ENCODE peak calls at places on chromosomes 11 and 22, in seven cellular contexts. One of them, this sample, is unnamed.

GRCh38 chr11:93737904-93738612 is 3.2 kb downstream of the TAF1D start:
- DNase-seq in HepG2: no peak
- DNase-seq in lower lobe of right lung: no peak
- DNase-seq in MM.1S: peak; percentile 35
- DNase-seq in CD4-positive, CD25-positive, alpha-beta regulatory T cell: peak; percentile 43
- DNase-seq in K562: no peak
- DNase-seq in cardiac muscle cell: no peak
- DNase-seq in this sample: no peak

GRCh38 chr11:62933285-62933684 is 12.1 kb upstream of the CHRM1 start:
- DNase-seq in HepG2: no peak
- DNase-seq in lower lobe of right lung: no peak
- DNase-seq in MM.1S: no peak
- DNase-seq in CD4-positive, CD25-positive, alpha-beta regulatory T cell: no peak
- DNase-seq in K562: no peak
- DNase-seq in cardiac muscle cell: no peak
- DNase-seq in this sample: no peak

GRCh38 chr11:79400717-79401330 is 40.0 kb downstream of the TENM4 start:
- DNase-seq in HepG2: peak; percentile 12
- DNase-seq in lower lobe of right lung: peak; percentile 51
- DNase-seq in MM.1S: no peak
- DNase-seq in CD4-positive, CD25-positive, alpha-beta regulatory T cell: no peak
- DNase-seq in K562: peak; percentile 10
- DNase-seq in cardiac muscle cell: peak; percentile 60
- DNase-seq in this sample: no peak

GRCh38 chr22:24361976-24362646 is 65.3 kb upstream of the ADORA2A start:
- DNase-seq in HepG2: no peak
- DNase-seq in lower lobe of right lung: no peak
- DNase-seq in MM.1S: no peak
- DNase-seq in CD4-positive, CD25-positive, alpha-beta regulatory T cell: no peak
- DNase-seq in K562: no peak
- DNase-seq in cardiac muscle cell: no peak
- DNase-seq in this sample: no peak

GRCh38 chr22:30036656-30037055 is 43.6 kb upstream of the HORMAD2 start:
- DNase-seq in HepG2: peak; percentile 23
- DNase-seq in lower lobe of right lung: no peak
- DNase-seq in MM.1S: no peak
- DNase-seq in CD4-positive, CD25-positive, alpha-beta regulatory T cell: no peak
- DNase-seq in K562: peak; percentile 29
- DNase-seq in cardiac muscle cell: no peak
- DNase-seq in this sample: no peak

GRCh38 chr22:40014661-40015255 is 20.0 kb downstream of the FAM83F start:
- DNase-seq in HepG2: no peak
- DNase-seq in lower lobe of right lung: no peak
- DNase-seq in MM.1S: no peak
- DNase-seq in CD4-positive, CD25-positive, alpha-beta regulatory T cell: no peak
- DNase-seq in K562: no peak
- DNase-seq in cardiac muscle cell: no peak
- DNase-seq in this sample: no peak

GRCh38 chr11:1641096-1641495 is 11.5 kb downstream of the KRTAP5-5 start:
- DNase-seq in HepG2: no peak
- DNase-seq in lower lobe of right lung: no peak
- DNase-seq in MM.1S: no peak
- DNase-seq in CD4-positive, CD25-positive, alpha-beta regulatory T cell: no peak
- DNase-seq in K562: no peak
- DNase-seq in cardiac muscle cell: no peak
- DNase-seq in this sample: no peak

GRCh38 chr11:63530021-63530420 is 6.6 kb upstream of the PLAAT4 start:
- DNase-seq in HepG2: no peak
- DNase-seq in lower lobe of right lung: no peak
- DNase-seq in MM.1S: no peak
- DNase-seq in CD4-positive, CD25-positive, alpha-beta regulatory T cell: no peak
- DNase-seq in K562: no peak
- DNase-seq in cardiac muscle cell: no peak
- DNase-seq in this sample: no peak

GRCh38 chr22:46018859-46019258 is 41.9 kb upstream of the WNT7B start:
- DNase-seq in HepG2: no peak
- DNase-seq in lower lobe of right lung: no peak
- DNase-seq in MM.1S: no peak
- DNase-seq in CD4-positive, CD25-positive, alpha-beta regulatory T cell: no peak
- DNase-seq in K562: no peak
- DNase-seq in cardiac muscle cell: no peak
- DNase-seq in this sample: no peak

GRCh38 chr11:3155216-3155615 is 9.9 kb downstream of the OSBPL5 start:
- DNase-seq in HepG2: no peak
- DNase-seq in lower lobe of right lung: peak; percentile 40
- DNase-seq in MM.1S: no peak
- DNase-seq in CD4-positive, CD25-positive, alpha-beta regulatory T cell: no peak
- DNase-seq in K562: no peak
- DNase-seq in cardiac muscle cell: no peak
- DNase-seq in this sample: no peak

GRCh38 chr22:48627203-48627602 is 1200.5 kb downstream of the BRD1 start:
- DNase-seq in HepG2: no peak
- DNase-seq in lower lobe of right lung: no peak
- DNase-seq in MM.1S: no peak
- DNase-seq in CD4-positive, CD25-positive, alpha-beta regulatory T cell: no peak
- DNase-seq in K562: no peak
- DNase-seq in cardiac muscle cell: no peak
- DNase-seq in this sample: no peak

GRCh38 chr11:63698976-63699733 is 17.9 kb downstream of the RTN3 start:
- DNase-seq in HepG2: no peak
- DNase-seq in lower lobe of right lung: no peak
- DNase-seq in MM.1S: no peak
- DNase-seq in CD4-positive, CD25-positive, alpha-beta regulatory T cell: no peak
- DNase-seq in K562: no peak
- DNase-seq in cardiac muscle cell: no peak
- DNase-seq in this sample: no peak

GRCh38 chr22:27598792-27599191 is 202.8 kb downstream of the MN1 start:
- DNase-seq in HepG2: no peak
- DNase-seq in lower lobe of right lung: no peak
- DNase-seq in MM.1S: no peak
- DNase-seq in CD4-positive, CD25-positive, alpha-beta regulatory T cell: no peak
- DNase-seq in K562: no peak
- DNase-seq in cardiac muscle cell: no peak
- DNase-seq in this sample: no peak

GRCh38 chr22:30717331-30717921 is 22.8 kb downstream of the OSBP2 start:
- DNase-seq in HepG2: peak; percentile 12
- DNase-seq in lower lobe of right lung: no peak
- DNase-seq in MM.1S: no peak
- DNase-seq in CD4-positive, CD25-positive, alpha-beta regulatory T cell: no peak
- DNase-seq in K562: no peak
- DNase-seq in cardiac muscle cell: no peak
- DNase-seq in this sample: no peak

GRCh38 chr22:37560682-37561208 is 465 bp downstream of the CDC42EP1 start:
- DNase-seq in HepG2: no peak
- DNase-seq in lower lobe of right lung: peak; percentile 73
- DNase-seq in MM.1S: no peak
- DNase-seq in CD4-positive, CD25-positive, alpha-beta regulatory T cell: no peak
- DNase-seq in K562: peak; percentile 39
- DNase-seq in cardiac muscle cell: no peak
- DNase-seq in this sample: no peak

GRCh38 chr22:37370306-37370979 is 56.8 kb downstream of the ELFN2 start:
- DNase-seq in HepG2: no peak
- DNase-seq in lower lobe of right lung: peak; percentile 76
- DNase-seq in MM.1S: peak; percentile 53
- DNase-seq in CD4-positive, CD25-positive, alpha-beta regulatory T cell: peak; percentile 89
- DNase-seq in K562: no peak
- DNase-seq in cardiac muscle cell: no peak
- DNase-seq in this sample: no peak

GRCh38 chr22:23790819-23791736 is 4.3 kb downstream of the SMARCB1 start:
- DNase-seq in HepG2: no peak
- DNase-seq in lower lobe of right lung: peak; percentile 26
- DNase-seq in MM.1S: no peak
- DNase-seq in CD4-positive, CD25-positive, alpha-beta regulatory T cell: no peak
- DNase-seq in K562: no peak
- DNase-seq in cardiac muscle cell: no peak
- DNase-seq in this sample: no peak

GRCh38 chr11:134033276-134033675 is 35.6 kb upstream of the JAM3 start:
- DNase-seq in HepG2: no peak
- DNase-seq in lower lobe of right lung: peak; percentile 34
- DNase-seq in MM.1S: no peak
- DNase-seq in CD4-positive, CD25-positive, alpha-beta regulatory T cell: no peak
- DNase-seq in K562: no peak
- DNase-seq in cardiac muscle cell: no peak
- DNase-seq in this sample: no peak

DNA sequence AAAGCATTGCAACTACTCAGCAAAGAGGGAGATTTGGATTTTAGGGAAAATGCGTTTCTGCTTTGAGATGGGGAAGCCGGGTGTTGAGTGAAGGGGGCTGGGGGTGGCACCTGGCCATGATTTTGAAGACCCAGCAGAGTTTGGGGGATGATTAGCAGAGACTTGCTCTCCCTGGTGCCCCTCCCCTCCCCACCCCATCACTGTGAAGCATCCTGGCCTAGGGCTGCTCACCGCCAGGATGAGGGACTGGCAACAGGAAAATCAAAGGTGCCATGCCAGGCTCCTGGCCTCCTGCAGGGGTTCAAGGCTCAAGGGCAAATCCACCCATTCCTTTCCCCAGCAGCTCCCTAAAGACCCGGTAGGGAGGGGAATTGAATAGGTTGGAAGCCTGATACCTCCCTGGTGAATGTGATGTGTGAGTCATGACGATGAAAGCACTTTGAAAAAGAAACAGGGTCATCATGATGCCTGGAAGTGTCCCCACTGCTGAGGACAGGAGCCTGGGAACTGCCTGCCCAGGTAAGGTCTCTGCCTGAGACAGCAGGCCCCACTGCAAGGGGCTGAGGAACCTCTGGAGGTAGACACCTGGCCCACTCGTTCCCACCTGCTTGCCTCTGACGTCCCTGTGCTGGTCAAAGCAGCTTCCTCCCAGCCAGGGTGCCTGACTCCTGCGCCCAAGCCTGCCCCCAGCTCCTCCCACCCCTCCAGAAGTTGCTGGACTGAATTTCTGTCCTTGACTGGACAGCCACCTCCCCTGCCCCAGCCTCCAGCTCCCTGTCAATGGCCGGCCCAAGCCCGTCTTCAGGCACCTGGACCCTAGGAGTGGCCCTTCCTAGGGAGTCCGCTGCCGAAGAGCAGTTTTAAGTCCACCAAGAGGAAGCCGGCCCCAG is 1.7 kb downstream of the CHST1 start:
- DNase-seq in HepG2: no peak
- DNase-seq in lower lobe of right lung: no peak
- DNase-seq in MM.1S: no peak
- DNase-seq in CD4-positive, CD25-positive, alpha-beta regulatory T cell: no peak
- DNase-seq in K562: no peak
- DNase-seq in cardiac muscle cell: no peak
- DNase-seq in this sample: no peak
- H3K4me3 ChIP-seq in HepG2: no peak overlapping the region
- H3K4me3 ChIP-seq in lower lobe of right lung: peak overlapping the region; percentile 65
- H3K4me3 ChIP-seq in MM.1S: no peak overlapping the region
- H3K4me3 ChIP-seq in CD4-positive, CD25-positive, alpha-beta regulatory T cell: no peak overlapping the region
- H3K4me3 ChIP-seq in K562: no peak overlapping the region
- H3K4me3 ChIP-seq in cardiac muscle cell: peak overlapping the region; percentile 78
- H3K4me3 ChIP-seq in this sample: no peak overlapping the region

DNA sequence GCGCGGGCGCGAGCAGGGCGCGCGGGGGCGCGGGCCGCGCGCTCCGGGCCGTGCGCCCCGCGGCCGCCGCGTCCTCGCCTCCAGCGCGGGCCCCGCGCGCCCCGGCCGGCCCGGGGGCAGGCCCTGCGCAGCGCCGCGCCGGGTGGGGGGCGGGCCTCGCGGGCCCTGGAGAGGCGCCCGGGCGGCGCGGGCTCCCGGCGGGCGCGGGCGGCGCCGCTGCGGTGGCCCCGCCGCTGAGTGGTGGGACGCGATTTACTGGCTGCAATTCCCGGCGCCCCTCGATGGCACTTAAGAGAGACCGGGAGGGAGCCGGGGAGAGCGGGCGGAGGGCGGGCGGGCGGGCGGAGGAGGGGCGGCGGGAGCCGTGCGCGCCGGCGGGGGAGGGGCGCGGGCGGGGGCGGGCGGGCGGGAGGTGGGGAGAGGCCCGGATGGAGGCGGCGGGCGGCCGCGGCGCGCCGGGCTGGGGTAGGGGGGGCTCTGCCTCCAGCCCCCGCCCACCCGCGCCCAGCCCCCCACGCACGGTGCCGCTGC is 73.2 kb upstream of the TCF20 start:
- DNase-seq in HepG2: no peak
- DNase-seq in lower lobe of right lung: no peak
- DNase-seq in MM.1S: no peak
- DNase-seq in CD4-positive, CD25-positive, alpha-beta regulatory T cell: no peak
- DNase-seq in K562: peak; percentile 66
- DNase-seq in cardiac muscle cell: peak; percentile 78
- DNase-seq in this sample: peak; percentile 22
- H3K4me3 ChIP-seq in HepG2: no peak overlapping the region
- H3K4me3 ChIP-seq in lower lobe of right lung: peak overlapping the region; percentile 46
- H3K4me3 ChIP-seq in MM.1S: no peak overlapping the region
- H3K4me3 ChIP-seq in CD4-positive, CD25-positive, alpha-beta regulatory T cell: no peak overlapping the region
- H3K4me3 ChIP-seq in K562: no peak overlapping the region
- H3K4me3 ChIP-seq in cardiac muscle cell: peak overlapping the region; percentile 24
- H3K4me3 ChIP-seq in this sample: no peak overlapping the region

GRCh38 chr11:46916251-46916650 is 2.1 kb downstream of the LRP4 start:
- DNase-seq in HepG2: no peak
- DNase-seq in lower lobe of right lung: no peak
- DNase-seq in MM.1S: no peak
- DNase-seq in CD4-positive, CD25-positive, alpha-beta regulatory T cell: no peak
- DNase-seq in K562: no peak
- DNase-seq in cardiac muscle cell: no peak
- DNase-seq in this sample: no peak
- H3K4me3 ChIP-seq in HepG2: peak overlapping the region; percentile 75
- H3K4me3 ChIP-seq in lower lobe of right lung: peak overlapping the region; percentile 62
- H3K4me3 ChIP-seq in MM.1S: no peak overlapping the region
- H3K4me3 ChIP-seq in CD4-positive, CD25-positive, alpha-beta regulatory T cell: peak overlapping the region; percentile 51
- H3K4me3 ChIP-seq in K562: no peak overlapping the region
- H3K4me3 ChIP-seq in cardiac muscle cell: peak overlapping the region; percentile 51
- H3K4me3 ChIP-seq in this sample: no peak overlapping the region

DNA sequence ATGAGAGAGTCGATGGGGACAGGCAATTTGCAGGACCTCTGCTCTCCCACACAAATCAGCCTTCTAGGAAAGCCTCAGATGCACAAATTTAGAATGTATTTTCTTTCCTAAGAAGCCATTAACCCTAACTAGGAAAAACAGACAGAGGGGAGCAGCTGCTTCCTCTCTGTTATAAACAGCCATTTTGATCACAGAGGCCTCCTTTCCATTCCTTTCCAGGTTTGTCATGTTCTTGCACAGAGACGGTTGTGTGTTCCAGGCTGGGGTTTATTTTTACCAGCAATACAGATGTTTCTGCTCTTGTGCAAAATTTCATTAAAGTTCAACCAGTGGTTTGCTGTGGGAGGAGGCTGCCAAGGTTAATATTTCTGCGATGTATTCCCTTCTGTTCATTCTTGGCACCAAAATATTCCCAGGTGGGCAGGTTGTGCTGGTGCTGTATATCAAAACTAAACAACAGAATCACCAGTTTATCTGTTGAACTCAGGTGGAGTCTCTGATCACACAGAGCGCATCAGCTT is 90.2 kb downstream of the NAV2 start:
- DNase-seq in HepG2: no peak
- DNase-seq in lower lobe of right lung: no peak
- DNase-seq in MM.1S: no peak
- DNase-seq in CD4-positive, CD25-positive, alpha-beta regulatory T cell: no peak
- DNase-seq in K562: no peak
- DNase-seq in cardiac muscle cell: no peak
- DNase-seq in this sample: no peak
- H3K4me3 ChIP-seq in HepG2: no peak overlapping the region
- H3K4me3 ChIP-seq in lower lobe of right lung: no peak overlapping the region
- H3K4me3 ChIP-seq in MM.1S: no peak overlapping the region
- H3K4me3 ChIP-seq in CD4-positive, CD25-positive, alpha-beta regulatory T cell: no peak overlapping the region
- H3K4me3 ChIP-seq in K562: no peak overlapping the region
- H3K4me3 ChIP-seq in cardiac muscle cell: no peak overlapping the region
- H3K4me3 ChIP-seq in this sample: no peak overlapping the region